ENCODE peak calls at places on chromosome 10, in nine cellular contexts. G, K, J, R, B, C, X, H and D are unnamed samples.

GRCh38 chr10:79380918-79381775 is 33.9 kb downstream of the PPIF start:
- DNase-seq in G (no peak), K (peak), J (no peak), R (no peak), B (no peak), C (peak), X (no peak), H (peak), D (peak)

GRCh38 chr10:75542902-75543301 is 111.5 kb downstream of the LRMDA start:
- DNase-seq in G (peak), K (peak), J (no peak), R (no peak), B (peak), C (no peak), X (no peak), H (peak), D (peak)

GRCh38 chr10:132987671-132988571 is 45.6 kb upstream of the CFAP46 start:
- DNase-seq in G (no peak), K (peak), J (no peak), R (no peak), B (peak), C (no peak), X (no peak), H (peak), D (no peak)

GRCh38 chr10:52313350-52314006 is 603 bp upstream of the DKK1 start:
- DNase-seq in G (no peak), K (no peak), J (no peak), R (no peak), B (no peak), C (no peak), X (no peak), H (peak), D (no peak)

GRCh38 chr10:61284222-61284890 is 168.8 kb downstream of the TMEM26 start:
- DNase-seq in G (no peak), K (no peak), J (no peak), R (peak), B (no peak), C (no peak), X (no peak), H (peak), D (no peak)

GRCh38 chr10:52215745-52216361 is 98.2 kb upstream of the DKK1 start:
- DNase-seq in G (peak), K (no peak), J (no peak), R (peak), B (peak), C (no peak), X (peak), H (peak), D (no peak)

GRCh38 chr10:43121444-43121843 is 16.8 kb upstream of the CSGALNACT2 start:
- DNase-seq in G (no peak), K (no peak), J (no peak), R (no peak), B (no peak), C (no peak), X (no peak), H (no peak), D (no peak)

GRCh38 chr10:78952686-78953085 is 116.1 kb upstream of the ZMIZ1 start:
- DNase-seq in G (peak), K (peak), J (no peak), R (no peak), B (peak), C (no peak), X (no peak), H (peak), D (peak)

GRCh38 chr10:31508882-31509281 is 189.9 kb downstream of the ZEB1 start:
- DNase-seq in G (no peak), K (no peak), J (no peak), R (no peak), B (no peak), C (no peak), X (no peak), H (peak), D (no peak)

GRCh38 chr10:48431871-48432270 is 125.4 kb downstream of the MAPK8 start:
- DNase-seq in G (no peak), K (no peak), J (no peak), R (no peak), B (no peak), C (no peak), X (no peak), H (no peak), D (no peak)

GRCh38 chr10:80472234-80473095 is 18.4 kb downstream of the TSPAN14 start:
- DNase-seq in G (no peak), K (no peak), J (no peak), R (no peak), B (peak), C (no peak), X (no peak), H (peak), D (no peak)

GRCh38 chr10:21161647-21162046 is 264.5 kb upstream of the NEBL start:
- DNase-seq in G (no peak), K (no peak), J (no peak), R (no peak), B (no peak), C (no peak), X (no peak), H (no peak), D (no peak)

GRCh38 chr10:70295321-70295720 is 11.5 kb upstream of the NPFFR1 start:
- DNase-seq in G (no peak), K (no peak), J (no peak), R (no peak), B (no peak), C (no peak), X (no peak), H (no peak), D (no peak)

GRCh38 chr10:131856441-131857094 is 44.2 kb upstream of the PPP2R2D start:
- DNase-seq in G (no peak), K (no peak), J (no peak), R (no peak), B (no peak), C (no peak), X (no peak), H (no peak), D (no peak)

GRCh38 chr10:73163096-73163495 is 4.7 kb downstream of the ECD start:
- DNase-seq in G (no peak), K (no peak), J (no peak), R (no peak), B (no peak), C (no peak), X (no peak), H (peak), D (no peak)

GRCh38 chr10:133309111-133309719 is 501 bp downstream of the ZNF511 start:
- DNase-seq in G (peak), K (peak), J (peak), R (peak), B (peak), C (peak), X (peak), H (peak), D (peak)

GRCh38 chr10:91251430-91252056 is 31.1 kb downstream of the PCGF5 start:
- DNase-seq in G (peak), K (peak), J (peak), R (peak), B (peak), C (peak), X (peak), H (peak), D (no peak)

GRCh38 chr10:131652416-131652815 is 248.4 kb upstream of the PPP2R2D start:
- DNase-seq in G (no peak), K (no peak), J (no peak), R (no peak), B (no peak), C (no peak), X (no peak), H (no peak), D (no peak)

GRCh38 chr10:18542832-18543231 is 108.6 kb downstream of the NSUN6 start:
- DNase-seq in G (no peak), K (no peak), J (no peak), R (no peak), B (no peak), C (no peak), X (no peak), H (peak), D (no peak)

GRCh38 chr10:107544706-107545520 is 380.4 kb upstream of the SORCS1 start:
- DNase-seq in G (no peak), K (no peak), J (no peak), R (no peak), B (no peak), C (no peak), X (no peak), H (no peak), D (no peak)

GRCh38 chr10:50326757-50327701 is 75.7 kb upstream of the ASAH2 start:
- DNase-seq in G (no peak), K (peak), J (no peak), R (no peak), B (peak), C (no peak), X (no peak), H (peak), D (peak)

GRCh38 chr10:3014968-3015367 is 52.4 kb upstream of the PFKP start:
- DNase-seq in G (no peak), K (no peak), J (no peak), R (no peak), B (no peak), C (no peak), X (no peak), H (no peak), D (no peak)

GRCh38 chr10:84606428-84606827 is 278.0 kb downstream of the CCSER2 start:
- DNase-seq in G (no peak), K (no peak), J (no peak), R (no peak), B (no peak), C (no peak), X (no peak), H (no peak), D (no peak)

GRCh38 chr10:1300218-1300617 is 244.0 kb downstream of the WDR37 start:
- DNase-seq in G (no peak), K (no peak), J (no peak), R (no peak), B (no peak), C (no peak), X (no peak), H (no peak), D (no peak)

GRCh38 chr10:6215241-6215640 is 12.5 kb downstream of the PFKFB3 start:
- DNase-seq in G (no peak), K (no peak), J (no peak), R (no peak), B (no peak), C (no peak), X (no peak), H (no peak), D (no peak)

GRCh38 chr10:90302758-90303443 is 554.9 kb downstream of the HTR7 start:
- DNase-seq in G (no peak), K (no peak), J (no peak), R (no peak), B (no peak), C (no peak), X (no peak), H (no peak), D (no peak)

GRCh38 chr10:11263039-11263345 is 245.3 kb downstream of the CELF2 start:
- DNase-seq in G (no peak), K (no peak), J (no peak), R (no peak), B (no peak), C (no peak), X (no peak), H (no peak), D (no peak)

GRCh38 chr10:1272762-1273161 is 216.6 kb downstream of the WDR37 start:
- DNase-seq in G (no peak), K (no peak), J (no peak), R (no peak), B (no peak), C (no peak), X (no peak), H (no peak), D (no peak)

GRCh38 chr10:77629775-77630565 is 7.6 kb downstream of the KCNMA1 start:
- DNase-seq in G (no peak), K (no peak), J (no peak), R (no peak), B (no peak), C (no peak), X (no peak), H (peak), D (no peak)

GRCh38 chr10:95818663-95819062 is 62.7 kb downstream of the ENTPD1 start:
- DNase-seq in G (no peak), K (no peak), J (no peak), R (no peak), B (peak), C (no peak), X (no peak), H (peak), D (no peak)

GRCh38 chr10:53223846-53224245 is 451.3 kb upstream of the MBL2 start:
- DNase-seq in G (no peak), K (no peak), J (no peak), R (no peak), B (no peak), C (no peak), X (no peak), H (no peak), D (no peak)

GRCh38 chr10:909831-910230 is 21.7 kb downstream of the LARP4B start:
- DNase-seq in G (no peak), K (no peak), J (no peak), R (no peak), B (no peak), C (no peak), X (no peak), H (peak), D (no peak)

GRCh38 chr10:70537398-70538194 is 59.0 kb downstream of the PALD1 start:
- DNase-seq in G (no peak), K (no peak), J (peak), R (no peak), B (no peak), C (no peak), X (no peak), H (peak), D (no peak)

GRCh38 chr10:118002581-118002980 is 44.2 kb downstream of the RAB11FIP2 start:
- DNase-seq in G (no peak), K (no peak), J (no peak), R (no peak), B (no peak), C (no peak), X (no peak), H (peak), D (no peak)

GRCh38 chr10:127576751-127577161 is 27.6 kb downstream of the NPS start:
- DNase-seq in G (peak), K (no peak), J (no peak), R (no peak), B (no peak), C (no peak), X (no peak), H (no peak), D (no peak)

GRCh38 chr10:100836891-100837290 is 75.9 kb upstream of the SLF2 start:
- DNase-seq in G (no peak), K (no peak), J (no peak), R (no peak), B (no peak), C (no peak), X (no peak), H (no peak), D (no peak)

GRCh38 chr10:69567920-69568319 is 5.3 kb downstream of the NEUROG3 start:
- DNase-seq in G (no peak), K (peak), J (no peak), R (no peak), B (peak), C (no peak), X (peak), H (peak), D (peak)

GRCh38 chr10:21292763-21293517 is 232.5 kb downstream of the SKIDA1 start:
- DNase-seq in G (peak), K (peak), J (no peak), R (peak), B (peak), C (no peak), X (no peak), H (peak), D (peak)

GRCh38 chr10:21057989-21058388 is 160.9 kb upstream of the NEBL start:
- DNase-seq in G (no peak), K (no peak), J (no peak), R (no peak), B (no peak), C (no peak), X (no peak), H (no peak), D (no peak)